ENCODE peak calls at places on chromosomes 12 and 14, in four cellular contexts. One of them, this sample, is unnamed.
A peak's percentile ranks its signal among the peaks of the same experiment; 100 is the strongest.

GRCh38 chr14:71235865-71236264 is 328.6 kb downstream of the PCNX1 start:
- DNase-seq in immature natural killer cell: no peak
- DNase-seq in HL-60: peak; percentile 77
- DNase-seq in fibroblast of the conjunctiva: peak; percentile 57
- DNase-seq in this sample: no peak

GRCh38 chr14:42335918-42336317 is 729.2 kb downstream of the LRFN5 start:
- DNase-seq in immature natural killer cell: no peak
- DNase-seq in HL-60: no peak
- DNase-seq in fibroblast of the conjunctiva: no peak
- DNase-seq in this sample: no peak

GRCh38 chr12:74624206-74624605 is 86.6 kb downstream of the ATXN7L3B start:
- DNase-seq in immature natural killer cell: no peak
- DNase-seq in HL-60: no peak
- DNase-seq in fibroblast of the conjunctiva: no peak
- DNase-seq in this sample: no peak

GRCh38 chr12:8482446-8483080 is 26.8 kb downstream of the CLEC6A start:
- DNase-seq in immature natural killer cell: no peak
- DNase-seq in HL-60: no peak
- DNase-seq in fibroblast of the conjunctiva: no peak
- DNase-seq in this sample: no peak

GRCh38 chr14:81990312-81990761 is 456.7 kb upstream of the SEL1L start:
- DNase-seq in immature natural killer cell: no peak
- DNase-seq in HL-60: no peak
- DNase-seq in fibroblast of the conjunctiva: peak; percentile 20
- DNase-seq in this sample: peak; percentile 25

GRCh38 chr14:106578479-106578878 is 1052.1 kb downstream of the TMEM121 start:
- DNase-seq in immature natural killer cell: no peak
- DNase-seq in HL-60: no peak
- DNase-seq in fibroblast of the conjunctiva: no peak
- DNase-seq in this sample: no peak

GRCh38 chr14:68552597-68552996 is 240.3 kb downstream of the ZFP36L1 start:
- DNase-seq in immature natural killer cell: no peak
- DNase-seq in HL-60: no peak
- DNase-seq in fibroblast of the conjunctiva: no peak
- DNase-seq in this sample: no peak

GRCh38 chr12:11753151-11753501 is 103.7 kb downstream of the ETV6 start:
- DNase-seq in immature natural killer cell: no peak
- DNase-seq in HL-60: no peak
- DNase-seq in fibroblast of the conjunctiva: no peak
- DNase-seq in this sample: no peak

GRCh38 chr14:96173646-96174475 is 30.8 kb upstream of the BDKRB2 start:
- DNase-seq in immature natural killer cell: no peak
- DNase-seq in HL-60: no peak
- DNase-seq in fibroblast of the conjunctiva: no peak
- DNase-seq in this sample: no peak

This sample was measured in ovary.